ENCODE peak calls at places on chromosomes 13 and 19, in four cellular contexts. W is adrenal gland, M is heart left ventricle, V is left lung. T is an unnamed sample. For H3K4me1, the result is how much of the 10 kb centered on the place peaks cover.

GRCh38 chr19:18733196-18733647 is 49.7 kb downstream of the CRTC1 start:
- DNase-seq in W (no peak), V (no peak), M (peak), T (no peak)

GRCh38 chr13:29817604-29818378 is 32.6 kb downstream of the UBL3 start:
- DNase-seq in M (no peak), W (no peak), V (no peak), T (no peak)

GRCh38 chr13:112732679-112733078 is 42.8 kb downstream of the ATP11A start:
- DNase-seq in M (no peak), V (no peak), W (no peak), T (no peak)

GRCh38 chr19:3250675-3251074 is 26.2 kb downstream of the CELF5 start:
- DNase-seq in V (no peak), W (no peak), M (no peak), T (no peak)

GRCh38 chr13:66689628-66690027 is 540.5 kb downstream of the PCDH9 start:
- DNase-seq in M (no peak), V (no peak), W (no peak), T (no peak)

GRCh38 chr13:52136763-52137162 is 7.9 kb upstream of the NEK5 start:
- DNase-seq in W (no peak), V (no peak), M (no peak), T (no peak)

GRCh38 chr19:468587-469256 is 7.9 kb upstream of the SHC2 start:
- DNase-seq in M (no peak), V (no peak), W (no peak), T (no peak)

GRCh38 chr19:3503036-3503572 is 2.6 kb upstream of the DOHH start:
- DNase-seq in W (peak), M (no peak), V (no peak), T (no peak)

GRCh38 chr19:43798546-43799409 is 3.5 kb downstream of the LYPD5 start:
- DNase-seq in M (no peak), V (peak), W (no peak), T (peak)

GRCh38 chr13:48739346-48740037 is 85.8 kb downstream of the CYSLTR2 start:
- DNase-seq in V (no peak), M (no peak), W (no peak), T (no peak)

GRCh38 chr13:112179995-112180394 is 113.0 kb downstream of the SOX1 start:
- DNase-seq in V (no peak), W (no peak), M (no peak), T (no peak)

GRCh38 chr13:20709782-20710181 is 6.3 kb downstream of the IL17D start:
- DNase-seq in V (no peak), W (no peak), M (no peak), T (no peak)

GRCh38 chr13:32209670-32210069 is 105.5 kb downstream of the ZAR1L start:
- DNase-seq in V (no peak), M (no peak), W (no peak), T (no peak)

GRCh38 chr19:29337029-29337428 is 124.1 kb upstream of the UQCRFS1 start:
- DNase-seq in V (no peak), W (no peak), M (no peak), T (no peak)

GRCh38 chr13:99542788-99543406 is 41.6 kb downstream of the TM9SF2 start:
- DNase-seq in V (no peak), W (no peak), M (no peak), T (no peak)
- H3K4me1 ChIP-seq in V (under half), W (under half), M (under half), T (under half)

DNA sequence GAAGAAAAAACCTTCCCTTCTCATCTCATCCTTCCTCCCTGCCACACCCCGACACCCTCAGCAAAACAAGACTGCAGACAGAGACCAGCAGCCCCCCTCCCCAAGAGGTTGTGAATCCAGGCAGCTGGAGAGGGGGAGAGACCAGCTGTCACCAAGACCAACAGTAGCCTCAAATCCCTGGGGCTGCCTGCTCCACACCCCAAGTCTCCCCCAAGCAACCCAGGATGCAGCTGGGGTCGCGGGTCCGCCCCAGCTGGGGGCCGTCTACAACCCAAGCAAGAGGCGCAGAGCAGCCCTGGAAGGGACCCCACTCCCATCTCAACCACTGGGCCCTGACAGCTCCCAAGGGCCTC is 7.1 kb downstream of the KLF16 start:
- DNase-seq in W (no peak), V (no peak), M (no peak), T (no peak)
- H3K4me1 ChIP-seq in W (under half), V (half or more), M (half or more), T (under half)

DNA sequence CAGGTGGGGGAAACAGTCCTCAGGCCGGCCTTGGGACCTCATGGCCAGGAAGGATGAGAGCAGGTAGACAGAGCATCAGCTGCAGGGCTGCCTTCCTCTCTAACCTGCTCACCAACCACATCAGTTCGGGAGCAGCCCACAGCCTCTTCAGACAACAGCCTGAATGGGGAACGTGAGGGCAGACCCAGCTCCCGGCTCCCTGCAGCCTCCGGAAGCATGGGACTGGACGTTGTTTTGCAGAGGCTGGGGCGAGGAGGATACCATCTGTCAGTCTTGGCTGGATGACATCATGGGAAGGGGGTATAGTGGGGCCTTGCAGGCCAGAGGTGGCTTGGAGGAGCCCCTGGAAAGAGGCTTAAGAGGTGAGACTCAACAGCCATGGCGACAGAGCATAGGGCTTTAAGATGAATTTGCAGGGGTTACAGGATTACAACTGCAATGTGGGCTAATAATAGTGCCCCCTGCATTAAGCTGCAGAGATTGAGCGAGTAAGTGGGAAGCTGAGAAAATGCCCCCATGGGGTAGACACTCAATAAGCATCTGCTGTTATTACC is 1.5 kb downstream of the FXYD3 start:
- DNase-seq in V (no peak), W (no peak), M (no peak), T (no peak)
- H3K4me1 ChIP-seq in V (under half), W (under half), M (under half), T (half or more)

GRCh38 chr13:110554946-110555345 is 6.6 kb downstream of the RAB20 start:
- DNase-seq in M (no peak), V (no peak), W (no peak), T (no peak)

GRCh38 chr13:110556224-110556606 is 5.3 kb downstream of the RAB20 start:
- DNase-seq in V (no peak), M (no peak), W (no peak), T (peak)

GRCh38 chr13:110557610-110558305 is 3.8 kb downstream of the RAB20 start:
- DNase-seq in W (no peak), V (peak), M (no peak), T (no peak)

GRCh38 chr13:110555601-110556223 is 5.8 kb downstream of the RAB20 start:
- DNase-seq in M (no peak), W (no peak), V (peak), T (peak)

GRCh38 chr13:110557082-110557481 is 4.4 kb downstream of the RAB20 start:
- DNase-seq in W (no peak), V (no peak), M (no peak), T (no peak)
- H3K4me1 ChIP-seq in W (under half), V (half or more), M (under half), T (half or more)

DNA sequence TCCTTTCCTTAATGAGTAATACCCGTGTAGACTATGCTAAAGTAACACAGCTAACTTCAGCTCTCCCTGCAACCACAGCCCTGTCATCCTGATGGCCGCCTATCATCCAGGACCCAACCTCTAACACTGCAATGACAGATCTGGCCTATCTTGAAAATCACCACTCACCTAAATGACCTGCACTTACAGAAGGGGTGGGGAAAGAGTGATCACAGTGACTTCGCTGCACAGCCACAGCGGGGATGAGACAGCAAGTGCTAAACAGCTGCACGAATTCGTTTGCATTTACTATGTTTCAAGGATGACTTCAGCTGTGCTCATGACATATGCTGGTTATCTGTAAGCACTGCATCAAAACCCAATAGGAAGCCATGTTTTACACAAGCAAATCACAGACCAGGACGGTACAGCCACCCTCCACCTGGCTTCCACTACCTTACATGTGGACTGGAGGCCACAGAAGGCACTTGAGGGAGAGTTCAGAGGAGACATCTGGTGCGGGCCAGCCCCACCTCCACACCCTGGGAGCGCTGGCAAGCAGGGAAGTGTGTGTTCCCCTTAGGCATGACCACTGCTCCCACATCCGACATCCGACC is 95.9 kb downstream of the STK24 start:
- DNase-seq in W (no peak), M (no peak), V (no peak), T (no peak)
- H3K4me1 ChIP-seq in W (under half), M (half or more), V (half or more), T (half or more)

DNA sequence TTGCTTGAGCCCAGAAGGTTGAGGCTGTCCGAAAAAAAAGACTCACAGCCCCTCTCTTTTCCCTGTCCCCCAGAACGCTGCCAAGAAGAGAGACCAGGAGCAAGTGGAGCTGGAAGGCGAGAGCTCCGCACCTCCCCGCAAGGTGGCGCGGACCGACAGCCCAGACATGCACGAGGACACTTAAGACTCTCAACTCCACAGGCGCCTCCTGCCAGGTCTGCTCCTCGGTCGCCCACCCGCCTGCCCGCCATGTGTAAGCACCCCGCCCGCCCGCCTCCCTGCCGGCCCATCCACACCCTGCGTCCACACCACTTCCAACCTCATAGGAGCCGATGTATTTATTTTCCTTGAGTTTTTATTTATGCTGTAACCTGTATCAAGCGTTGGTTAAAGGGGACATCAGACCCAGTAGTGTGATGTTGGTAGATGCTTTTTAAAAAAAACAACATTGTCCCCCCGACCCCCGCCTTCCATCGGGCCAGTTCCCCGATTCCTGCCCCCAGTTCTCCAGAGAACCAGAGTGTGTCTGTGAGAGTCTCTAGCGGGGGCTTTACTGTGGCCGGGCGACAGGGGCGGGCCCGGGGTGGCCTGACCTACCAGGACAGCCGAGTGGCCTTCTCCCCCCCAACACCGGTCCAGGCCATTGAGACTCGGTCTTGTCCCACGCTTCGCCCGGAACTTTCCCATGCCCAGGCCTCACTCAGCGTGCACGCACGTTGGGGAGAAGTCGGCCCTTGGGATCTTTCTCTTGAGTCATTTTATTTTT is 10.3 kb downstream of the DDA1 start:
- DNase-seq in W (no peak), M (no peak), V (no peak), T (no peak)
- H3K4me1 ChIP-seq in W (under half), M (under half), V (under half), T (under half)

GRCh38 chr19:10290439-10290875 is 705 bp downstream of the ICAM5 start:
- DNase-seq in M (no peak), V (no peak), W (no peak), T (no peak)
- H3K4me1 ChIP-seq in M (half or more), V (half or more), W (under half), T (under half)

DNA sequence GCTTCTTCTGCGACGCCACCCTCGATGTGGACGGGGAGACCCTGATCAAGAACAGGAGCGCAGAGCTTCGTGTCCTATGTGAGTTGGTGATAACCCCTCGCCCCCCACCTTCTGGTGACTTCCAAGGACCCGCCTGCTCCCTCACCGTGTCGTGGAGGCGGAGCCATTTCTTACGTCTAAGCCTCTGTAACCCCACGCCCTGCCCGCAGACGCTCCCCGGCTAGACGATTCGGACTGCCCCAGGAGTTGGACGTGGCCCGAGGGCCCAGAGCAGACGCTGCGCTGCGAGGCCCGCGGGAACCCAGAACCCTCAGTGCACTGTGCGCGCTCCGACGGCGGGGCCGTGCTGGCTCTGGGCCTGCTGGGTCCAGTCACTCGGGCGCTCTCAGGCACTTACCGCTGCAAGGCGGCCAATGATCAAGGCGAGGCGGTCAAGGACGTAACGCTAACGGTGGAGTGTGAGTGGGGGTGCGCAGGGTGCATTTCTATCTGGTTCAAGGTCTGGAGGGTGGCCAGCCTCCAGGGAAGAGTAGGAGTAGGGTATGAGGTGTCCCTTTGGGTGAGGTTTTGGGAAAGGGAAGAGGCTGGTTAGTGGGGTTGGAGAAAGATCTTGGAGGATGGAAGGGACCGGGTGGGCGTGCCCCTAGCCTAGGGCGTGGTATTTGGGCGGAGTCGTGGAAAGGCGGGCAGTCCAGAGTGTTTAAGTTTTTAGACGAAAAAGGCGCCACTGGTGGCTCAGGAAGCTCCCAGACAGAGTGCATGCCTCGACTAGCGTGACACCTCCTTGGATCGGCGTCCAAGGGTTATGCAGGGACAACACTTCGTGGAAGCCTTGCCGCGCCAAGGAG is 3.3 kb downstream of the ICAM5 start:
- DNase-seq in V (no peak), M (no peak), W (no peak), T (no peak)
- H3K4me1 ChIP-seq in V (half or more), M (half or more), W (under half), T (under half)

GRCh38 chr19:15643387-15643786 is 2.7 kb downstream of the CYP4F3 start:
- DNase-seq in V (no peak), W (no peak), M (no peak), T (no peak)

GRCh38 chr19:15642807-15643206 is 2.1 kb downstream of the CYP4F3 start:
- DNase-seq in V (no peak), W (no peak), M (no peak), T (no peak)

GRCh38 chr19:15640904-15641597 is 354 bp downstream of the CYP4F3 start:
- DNase-seq in W (no peak), V (no peak), M (no peak), T (no peak)

GRCh38 chr19:15641901-15642491 is 1.3 kb downstream of the CYP4F3 start:
- DNase-seq in V (no peak), W (no peak), M (no peak), T (no peak)

DNA sequence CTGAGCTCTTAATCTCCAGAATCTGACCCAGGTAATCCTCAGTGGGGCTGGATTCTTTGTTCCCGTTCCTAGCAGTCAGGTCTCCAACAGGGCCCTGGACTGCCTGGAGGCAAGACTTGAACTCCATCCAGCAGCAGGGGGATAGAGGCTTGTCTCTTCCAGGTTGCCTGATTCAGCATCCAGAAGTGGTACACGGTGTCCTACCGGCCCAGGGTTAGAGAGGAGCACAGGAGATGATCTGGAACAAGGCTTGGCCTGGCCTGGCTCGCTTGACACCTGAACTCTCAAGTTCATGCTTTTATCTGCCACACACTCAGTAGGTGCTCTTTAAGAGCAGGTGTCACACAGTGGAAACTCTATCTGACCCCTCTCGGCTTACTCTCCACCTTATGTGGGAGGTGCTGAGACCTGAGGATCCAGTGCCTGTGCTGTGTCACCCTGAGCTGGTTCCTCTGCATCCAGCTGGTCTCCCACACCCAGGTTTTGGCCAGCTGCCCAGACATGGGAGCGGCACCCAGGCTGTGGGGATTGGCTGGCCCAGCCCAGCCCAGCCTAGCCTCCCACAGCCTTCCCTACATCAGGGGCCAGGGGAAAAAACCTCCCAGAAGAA is at the start of gene CYP4F3:
- DNase-seq in M (peak), V (peak), W (peak), T (peak)
- H3K4me1 ChIP-seq in M (under half), V (under half), W (under half), T (under half)

T was measured in PC-9.